ENCODE peak calls at places on chromosomes 1 and 21, in eight cellular contexts. B, L, A, N, Q, Y, E and O are unnamed samples.

GRCh38 chr1:156122519-156123355 is 8.2 kb downstream of the LMNA start:
- DNase-seq in B (no peak), L (peak; percentile 93), A (peak; percentile 90), N (peak; percentile 66), Q (peak; percentile 84), Y (no peak), E (peak; percentile 93), O (no peak)

GRCh38 chr21:21682172-21682571 is 684.0 kb downstream of the NCAM2 start:
- DNase-seq in B (no peak), L (no peak), A (peak; percentile 86), N (no peak), Q (peak; percentile 39), Y (no peak), E (peak; percentile 24), O (no peak)

GRCh38 chr1:211577826-211578639 is 928 bp downstream of the SLC30A1 start:
- DNase-seq in B (peak; percentile 61), L (peak; percentile 84), A (peak; percentile 59), N (peak; percentile 79), Q (peak; percentile 56), Y (peak; percentile 35), E (peak; percentile 67), O (peak; percentile 80)

GRCh38 chr1:5809207-5809788 is 182.9 kb downstream of the NPHP4 start:
- DNase-seq in B (no peak), L (no peak), A (no peak), N (no peak), Q (no peak), Y (no peak), E (no peak), O (no peak)

GRCh38 chr1:188122646-188123045 is 1293.9 kb downstream of the PLA2G4A start:
- DNase-seq in B (no peak), L (no peak), A (no peak), N (no peak), Q (no peak), Y (no peak), E (no peak), O (no peak)

GRCh38 chr21:17402885-17403477 is 109.9 kb upstream of the CXADR start:
- DNase-seq in B (no peak), L (no peak), A (peak; percentile 66), N (no peak), Q (peak; percentile 49), Y (no peak), E (peak; percentile 87), O (no peak)

GRCh38 chr1:190001187-190001586 is 476.5 kb downstream of the BRINP3 start:
- DNase-seq in B (no peak), L (no peak), A (peak; percentile 56), N (no peak), Q (no peak), Y (no peak), E (peak; percentile 8), O (no peak)

GRCh38 chr1:19552291-19553010 is 67.1 kb upstream of the CAPZB start:
- DNase-seq in B (no peak), L (no peak), A (no peak), N (no peak), Q (no peak), Y (no peak), E (no peak), O (no peak)

GRCh38 chr1:19710825-19711611 is 46.3 kb downstream of the HTR6 start:
- DNase-seq in B (no peak), L (no peak), A (no peak), N (no peak), Q (no peak), Y (no peak), E (peak; percentile 8), O (no peak)

GRCh38 chr1:12591267-12591938 is 26.6 kb downstream of the DHRS3 start:
- DNase-seq in B (no peak), L (peak; percentile 94), A (peak; percentile 60), N (no peak), Q (peak; percentile 85), Y (no peak), E (peak; percentile 69), O (no peak)

GRCh38 chr1:1014896-1015681 is 1.8 kb downstream of the ISG15 start:
- DNase-seq in B (no peak), L (no peak), A (no peak), N (peak; percentile 43), Q (no peak), Y (no peak), E (no peak), O (no peak)

GRCh38 chr1:190477687-190478192 is at the start of gene BRINP3:
- DNase-seq in B (no peak), L (no peak), A (peak; percentile 0), N (no peak), Q (no peak), Y (no peak), E (no peak), O (no peak)

GRCh38 chr21:44687671-44688070 is 5.7 kb upstream of the KRTAP12-1 start:
- DNase-seq in B (no peak), L (no peak), A (no peak), N (no peak), Q (no peak), Y (no peak), E (no peak), O (no peak)

GRCh38 chr1:63828322-63829044 is 54.7 kb downstream of the ROR1 start:
- DNase-seq in B (no peak), L (no peak), A (no peak), N (no peak), Q (no peak), Y (no peak), E (no peak), O (no peak)

GRCh38 chr1:100767176-100767876 is 47.8 kb downstream of the VCAM1 start:
- DNase-seq in B (no peak), L (no peak), A (peak; percentile 70), N (no peak), Q (peak; percentile 25), Y (no peak), E (no peak), O (no peak)

GRCh38 chr1:198417041-198417440 is 123.4 kb downstream of the ATP6V1G3 start:
- DNase-seq in B (no peak), L (no peak), A (no peak), N (no peak), Q (peak; percentile 72), Y (no peak), E (peak; percentile 11), O (no peak)

GRCh38 chr21:41997657-41998056 is 12.5 kb downstream of the ZBTB21 start:
- DNase-seq in B (no peak), L (no peak), A (no peak), N (no peak), Q (no peak), Y (no peak), E (no peak), O (no peak)

GRCh38 chr1:178093958-178094751 is at the start of gene RASAL2:
- DNase-seq in B (no peak), L (peak; percentile 87), A (peak; percentile 61), N (peak; percentile 58), Q (peak; percentile 54), Y (no peak), E (peak; percentile 70), O (no peak)

GRCh38 chr21:41931041-41931451 is 22.8 kb downstream of the C2CD2 start:
- DNase-seq in B (no peak), L (no peak), A (peak; percentile 23), N (no peak), Q (no peak), Y (no peak), E (peak; percentile 54), O (no peak)

GRCh38 chr1:91853397-91853796 is 32.6 kb downstream of the TGFBR3 start:
- DNase-seq in B (no peak), L (no peak), A (no peak), N (no peak), Q (no peak), Y (no peak), E (no peak), O (no peak)

GRCh38 chr1:150558761-150559626 is 9.8 kb downstream of the ADAMTSL4 start:
- DNase-seq in B (no peak), L (peak; percentile 79), A (no peak), N (no peak), Q (no peak), Y (no peak), E (peak; percentile 65), O (peak; percentile 59)

GRCh38 chr21:44539031-44539430 is 964 bp downstream of the KRTAP10-1 start:
- DNase-seq in B (no peak), L (no peak), A (no peak), N (no peak), Q (no peak), Y (no peak), E (no peak), O (no peak)

GRCh38 chr1:31779687-31780086 is 15.5 kb upstream of the ADGRB2 start:
- DNase-seq in B (no peak), L (peak; percentile 11), A (no peak), N (no peak), Q (no peak), Y (no peak), E (no peak), O (no peak)

GRCh38 chr1:41078193-41078592 is 56.7 kb upstream of the SLFNL1 start:
- DNase-seq in B (no peak), L (no peak), A (no peak), N (no peak), Q (no peak), Y (no peak), E (no peak), O (no peak)

GRCh38 chr1:226597616-226598454 is 49.3 kb downstream of the STUM start:
- DNase-seq in B (no peak), L (no peak), A (no peak), N (no peak), Q (no peak), Y (no peak), E (no peak), O (peak; percentile 44)

GRCh38 chr1:178360421-178360820 is 136.3 kb downstream of the CLEC20A start:
- DNase-seq in B (no peak), L (no peak), A (no peak), N (no peak), Q (no peak), Y (no peak), E (no peak), O (no peak)